ENCODE peak calls at places on chromosomes 13 and 19, in eight cellular contexts. X is adrenal gland; N is CD8-positive, alpha-beta memory T cell; H is GM04504; J is heart right ventricle; W is brain microvascular endothelial cell; L is iris pigment epithelial cell; V is A549. I is an unnamed sample.

GRCh38 chr13:102777716-102778115 is 4.1 kb upstream of the TEX30 start:
- DNase-seq in V (no peak), N (no peak), L (no peak), W (no peak), J (no peak), H (no peak), X (no peak), I (no peak)

GRCh38 chr13:28161370-28161769 is 23.0 kb downstream of the PAN3 start:
- DNase-seq in V (no peak), X (no peak), N (no peak), W (no peak), H (no peak), L (peak), J (no peak), I (no peak)

GRCh38 chr13:104816716-104817115 is 1718.7 kb downstream of the EFNB2 start:
- DNase-seq in W (no peak), L (no peak), X (no peak), N (no peak), H (no peak), V (no peak), J (no peak), I (no peak)

GRCh38 chr13:96475103-96475502 is 385.2 kb downstream of the HS6ST3 start:
- DNase-seq in N (no peak), X (no peak), H (no peak), V (no peak), L (no peak), J (no peak), W (no peak), I (no peak)

GRCh38 chr13:113837554-113838355 is 26.1 kb downstream of the GAS6 start:
- DNase-seq in L (peak), W (peak), X (peak), H (peak), N (no peak), V (peak), J (peak), I (peak)

GRCh38 chr19:17205237-17206140 is 9.7 kb upstream of the USE1 start:
- DNase-seq in N (peak), W (peak), L (peak), V (peak), J (peak), X (peak), H (no peak), I (no peak)

GRCh38 chr19:48837081-48837524 is 812 bp upstream of the HSD17B14 start:
- DNase-seq in L (peak), J (peak), V (peak), W (peak), X (peak), H (peak), N (peak), I (no peak)

GRCh38 chr19:46951236-46951986 is 68.2 kb upstream of the NPAS1 start:
- DNase-seq in H (no peak), L (no peak), N (no peak), J (no peak), W (no peak), X (no peak), V (peak), I (peak)

GRCh38 chr19:30529876-30530275 is 157.7 kb downstream of the ZNF536 start:
- DNase-seq in X (no peak), L (no peak), W (no peak), V (no peak), H (no peak), N (no peak), J (no peak), I (no peak)

GRCh38 chr19:6039541-6040225 is 61.7 kb upstream of the RANBP3 start:
- DNase-seq in X (peak), L (no peak), H (no peak), W (no peak), J (no peak), V (no peak), N (no peak), I (peak)

GRCh38 chr19:19256072-19256969 is 16.8 kb downstream of the TM6SF2 start:
- DNase-seq in L (no peak), N (no peak), H (no peak), J (no peak), W (no peak), V (peak), X (no peak), I (no peak)

GRCh38 chr13:74290324-74290773 is 156.1 kb upstream of the KLF12 start:
- DNase-seq in N (no peak), V (peak), H (no peak), X (peak), W (peak), L (peak), J (peak), I (no peak)

GRCh38 chr19:47436712-47437401 is 17.5 kb upstream of the MEIS3 start:
- DNase-seq in H (no peak), V (peak), W (peak), J (peak), L (peak), N (peak), X (peak), I (peak)

GRCh38 chr13:80399340-80400163 is 58.6 kb upstream of the SPRY2 start:
- DNase-seq in L (no peak), J (no peak), N (no peak), H (no peak), V (no peak), W (no peak), X (no peak), I (no peak)

GRCh38 chr13:40317980-40318327 is 348.5 kb downstream of the FOXO1 start:
- DNase-seq in H (no peak), N (no peak), L (no peak), V (no peak), J (no peak), X (no peak), W (no peak), I (no peak)

GRCh38 chr19:7983995-7984837 is 21.2 kb downstream of the ELAVL1 start:
- DNase-seq in J (no peak), V (no peak), N (no peak), W (no peak), L (no peak), H (no peak), X (no peak), I (no peak)

GRCh38 chr19:54452626-54453025 is 3.6 kb downstream of the LENG8 start:
- DNase-seq in H (no peak), V (no peak), X (no peak), J (no peak), W (no peak), L (no peak), N (no peak), I (no peak)

GRCh38 chr13:43329702-43330101 is 306.3 kb downstream of the DNAJC15 start:
- DNase-seq in X (no peak), N (no peak), J (no peak), V (no peak), W (no peak), L (no peak), H (no peak), I (no peak)

GRCh38 chr13:98570929-98571372 is 6.0 kb downstream of the STK24 start:
- DNase-seq in N (peak), W (peak), H (no peak), V (no peak), L (peak), X (peak), J (no peak), I (no peak)

GRCh38 chr13:28637714-28638355 is 21.1 kb upstream of the POMP start:
- DNase-seq in X (no peak), W (peak), N (no peak), J (peak), H (no peak), L (no peak), V (no peak), I (no peak)

GRCh38 chr13:111007209-111007608 is 92.3 kb upstream of the ANKRD10 start:
- DNase-seq in J (no peak), N (no peak), X (no peak), L (no peak), V (no peak), W (peak), H (no peak), I (no peak)

I was measured in GOT3.